ENCODE peak calls at places on chromosome 12, in eight cellular contexts. M, H, Q, X, D, J, G and U are unnamed samples.

GRCh38 chr12:113940357-113940756 is 25.8 kb downstream of the RBM19 start:
- DNase-seq in M (no peak), H (no peak), Q (no peak), X (no peak), D (no peak), J (no peak), G (no peak), U (no peak)

GRCh38 chr12:47881826-47882427 is 22.9 kb downstream of the VDR start:
- DNase-seq in M (peak), H (no peak), Q (peak), X (no peak), D (peak), J (no peak), G (no peak), U (no peak)

GRCh38 chr12:43795716-43796282 is 10.3 kb downstream of the TWF1 start:
- DNase-seq in M (peak), H (no peak), Q (no peak), X (no peak), D (no peak), J (no peak), G (no peak), U (no peak)

GRCh38 chr12:74890237-74890599 is 319.4 kb downstream of the KCNC2 start:
- DNase-seq in M (peak), H (no peak), Q (peak), X (no peak), D (peak), J (peak), G (peak), U (peak)

GRCh38 chr12:45232771-45233372 is 17.0 kb downstream of the ANO6 start:
- DNase-seq in M (peak), H (no peak), Q (peak), X (no peak), D (peak), J (peak), G (no peak), U (no peak)

GRCh38 chr12:72836184-72836583 is 564.0 kb downstream of the TRHDE start:
- DNase-seq in M (no peak), H (no peak), Q (no peak), X (no peak), D (no peak), J (no peak), G (no peak), U (no peak)

GRCh38 chr12:4269279-4269991 is 4.1 kb upstream of the CCND2 start:
- DNase-seq in M (peak), H (peak), Q (no peak), X (peak), D (peak), J (peak), G (peak), U (peak)

GRCh38 chr12:3797649-3798048 is 44.7 kb upstream of the CRACR2A start:
- DNase-seq in M (no peak), H (no peak), Q (no peak), X (no peak), D (peak), J (no peak), G (no peak), U (no peak)

GRCh38 chr12:55728932-55729591 is at the start of gene CD63:
- DNase-seq in M (peak), H (peak), Q (no peak), X (peak), D (peak), J (peak), G (peak), U (peak)

GRCh38 chr12:75641031-75641780 is 129.8 kb upstream of the KRR1 start:
- DNase-seq in M (peak), H (no peak), Q (peak), X (no peak), D (peak), J (peak), G (peak), U (peak)

GRCh38 chr12:117790198-117790597 is 178.6 kb downstream of the KSR2 start:
- DNase-seq in M (no peak), H (no peak), Q (no peak), X (no peak), D (no peak), J (no peak), G (no peak), U (no peak)

GRCh38 chr12:4111010-4111409 is 162.6 kb upstream of the CCND2 start:
- DNase-seq in M (no peak), H (no peak), Q (no peak), X (no peak), D (no peak), J (no peak), G (no peak), U (no peak)

GRCh38 chr12:104699489-104700194 is 242.9 kb downstream of the CHST11 start:
- DNase-seq in M (no peak), H (no peak), Q (no peak), X (no peak), D (peak), J (peak), G (peak), U (peak)

GRCh38 chr12:2812290-2813213 is at the start of gene ITFG2:
- DNase-seq in M (peak), H (peak), Q (peak), X (peak), D (peak), J (peak), G (peak), U (peak)

GRCh38 chr12:29334911-29335310 is 46.1 kb downstream of the ERGIC2 start:
- DNase-seq in M (no peak), H (no peak), Q (no peak), X (no peak), D (peak), J (no peak), G (no peak), U (no peak)

GRCh38 chr12:40921563-40922163 is 229.4 kb downstream of the CNTN1 start:
- DNase-seq in M (peak), H (no peak), Q (no peak), X (no peak), D (peak), J (no peak), G (no peak), U (no peak)

GRCh38 chr12:117053597-117054201 is 45.5 kb downstream of the TESC start:
- DNase-seq in M (no peak), H (no peak), Q (no peak), X (no peak), D (no peak), J (no peak), G (no peak), U (no peak)

GRCh38 chr12:38903596-38903995 is 1.8 kb downstream of the CPNE8 start:
- DNase-seq in M (no peak), H (no peak), Q (no peak), X (no peak), D (no peak), J (no peak), G (no peak), U (no peak)

GRCh38 chr12:64252708-64253107 is 30.6 kb upstream of the KICS2 start:
- DNase-seq in M (peak), H (no peak), Q (peak), X (no peak), D (peak), J (no peak), G (no peak), U (no peak)

GRCh38 chr12:48903982-48904411 is 21.3 kb downstream of the FKBP11 start:
- DNase-seq in M (peak), H (peak), Q (no peak), X (peak), D (peak), J (peak), G (peak), U (peak)

GRCh38 chr12:44488180-44488579 is 387.9 kb downstream of the NELL2 start:
- DNase-seq in M (no peak), H (no peak), Q (no peak), X (no peak), D (no peak), J (no peak), G (no peak), U (no peak)

GRCh38 chr12:67921286-67921685 is 68.0 kb upstream of the IFNG-AS1 start:
- DNase-seq in M (no peak), H (no peak), Q (no peak), X (no peak), D (peak), J (no peak), G (no peak), U (no peak)

GRCh38 chr12:26520154-26520553 is 312.8 kb downstream of the ITPR2 start:
- DNase-seq in M (no peak), H (peak), Q (no peak), X (no peak), D (peak), J (no peak), G (no peak), U (no peak)

GRCh38 chr12:5428332-5429221 is 3.3 kb upstream of the NTF3 start:
- DNase-seq in M (peak), H (peak), Q (no peak), X (no peak), D (peak), J (no peak), G (no peak), U (peak)

DNA sequence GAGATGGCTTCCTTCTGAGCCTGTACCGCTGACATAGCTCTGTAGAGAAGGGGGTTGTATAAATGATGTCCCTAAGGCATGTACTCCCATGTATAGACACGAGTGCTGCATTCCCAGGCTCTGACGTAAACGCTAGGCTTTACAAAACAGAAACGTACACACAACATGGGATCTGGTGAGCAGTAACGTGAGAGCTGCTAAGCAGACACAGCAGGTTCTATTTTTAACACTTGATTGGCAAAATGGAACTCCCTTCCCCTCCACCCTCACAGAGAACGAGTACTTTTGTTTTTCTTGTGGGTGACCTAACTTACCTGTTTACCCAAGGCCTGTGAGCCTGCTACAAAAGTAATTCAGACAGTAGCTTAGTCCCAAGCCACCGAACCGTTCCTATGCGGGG is 36.0 kb downstream of the ACADS start:
- DNase-seq in M (peak), H (no peak), Q (no peak), X (no peak), D (peak), J (no peak), G (no peak), U (no peak)
- TF ChIP-seq CTCF in M (no peak), H (no peak), Q (no peak), X (no peak), D (no peak), J (no peak), G (no peak), U (no peak)

DNA sequence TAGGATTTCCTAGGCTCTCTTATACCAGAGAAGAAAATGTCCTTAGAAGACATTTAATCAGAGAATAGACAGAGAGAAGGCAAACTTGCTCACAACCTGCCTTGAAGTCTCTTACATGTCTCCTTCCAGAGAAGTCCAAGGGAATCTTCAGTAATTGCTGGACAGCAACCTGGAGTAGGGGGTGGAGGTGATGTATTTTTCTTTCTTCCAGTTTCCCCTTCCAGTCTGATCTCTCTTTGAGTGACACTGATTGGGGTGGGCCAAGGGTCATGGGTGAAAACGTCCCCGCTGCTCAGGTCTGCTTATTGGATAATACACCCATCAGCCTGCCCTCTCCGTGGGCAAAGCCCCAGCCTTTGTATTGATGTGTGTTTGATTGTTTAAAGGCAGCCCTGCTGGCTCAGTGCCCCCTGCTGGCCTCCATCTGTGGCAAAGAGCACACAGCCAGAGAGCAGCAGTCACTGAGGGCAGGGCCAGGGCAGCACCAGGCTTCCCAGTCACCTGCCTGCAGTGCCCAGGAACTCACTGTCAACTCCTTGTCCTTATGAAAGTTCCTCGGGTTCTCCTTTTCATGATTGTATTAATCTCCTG is 35.7 kb upstream of the ATP2A2 start:
- DNase-seq in M (no peak), H (peak), Q (no peak), X (peak), D (peak), J (peak), G (peak), U (peak)
- TF ChIP-seq CTCF in M (peak), H (no peak), Q (peak), X (no peak), D (peak), J (peak), G (peak), U (peak)

GRCh38 chr12:93009533-93009932 is 80.4 kb upstream of the EEA1 start:
- DNase-seq in M (no peak), H (no peak), Q (no peak), X (no peak), D (no peak), J (peak), G (peak), U (peak)

GRCh38 chr12:93008044-93008778 is 79.1 kb upstream of the EEA1 start:
- DNase-seq in M (no peak), H (no peak), Q (no peak), X (no peak), D (no peak), J (peak), G (peak), U (peak)

GRCh38 chr12:93005928-93006654 is 77.0 kb upstream of the EEA1 start:
- DNase-seq in M (no peak), H (no peak), Q (no peak), X (no peak), D (no peak), J (no peak), G (no peak), U (no peak)

GRCh38 chr12:93006655-93007208 is 77.6 kb upstream of the EEA1 start:
- DNase-seq in M (no peak), H (no peak), Q (no peak), X (no peak), D (no peak), J (no peak), G (no peak), U (no peak)

GRCh38 chr12:93007539-93007938 is 78.4 kb upstream of the EEA1 start:
- DNase-seq in M (no peak), H (no peak), Q (no peak), X (no peak), D (no peak), J (no peak), G (no peak), U (no peak)
- TF ChIP-seq CTCF in M (no peak), H (no peak), Q (no peak), X (no peak), D (no peak), J (no peak), G (no peak), U (no peak)

GRCh38 chr12:31008961-31009840 is 64.5 kb upstream of the DDX11 start:
- DNase-seq in M (no peak), H (no peak), Q (no peak), X (no peak), D (no peak), J (no peak), G (no peak), U (no peak)

GRCh38 chr12:31009976-31010375 is 63.7 kb upstream of the DDX11 start:
- DNase-seq in M (no peak), H (no peak), Q (no peak), X (no peak), D (no peak), J (no peak), G (no peak), U (no peak)

GRCh38 chr12:31015215-31015614 is 58.4 kb upstream of the DDX11 start:
- DNase-seq in M (no peak), H (no peak), Q (no peak), X (no peak), D (no peak), J (no peak), G (no peak), U (no peak)

GRCh38 chr12:31011336-31011735 is 62.3 kb upstream of the DDX11 start:
- DNase-seq in M (no peak), H (no peak), Q (no peak), X (no peak), D (no peak), J (no peak), G (no peak), U (no peak)

GRCh38 chr12:31011746-31012567 is 61.7 kb upstream of the DDX11 start:
- DNase-seq in M (no peak), H (no peak), Q (no peak), X (no peak), D (no peak), J (no peak), G (no peak), U (no peak)
- TF ChIP-seq CTCF in M (peak), H (no peak), Q (peak), X (no peak), D (no peak), J (peak), G (peak), U (peak)

GRCh38 chr12:59672273-59672672 is 76.4 kb downstream of the SLC16A7 start:
- DNase-seq in M (no peak), H (no peak), Q (no peak), X (no peak), D (no peak), J (no peak), G (no peak), U (no peak)
- TF ChIP-seq CTCF in M (no peak), H (no peak), Q (no peak), X (no peak), D (no peak), J (no peak), G (no peak), U (no peak)

GRCh38 chr12:88578821-88579518 is 1.3 kb downstream of the KITLG start:
- DNase-seq in M (peak), H (peak), Q (no peak), X (no peak), D (peak), J (no peak), G (peak), U (no peak)

GRCh38 chr12:88577537-88577936 is 2.7 kb downstream of the KITLG start:
- DNase-seq in M (peak), H (no peak), Q (no peak), X (no peak), D (peak), J (no peak), G (no peak), U (no peak)

GRCh38 chr12:88578274-88578673 is 2.0 kb downstream of the KITLG start:
- DNase-seq in M (peak), H (no peak), Q (no peak), X (no peak), D (peak), J (no peak), G (no peak), U (no peak)

GRCh38 chr12:88579572-88579940 is 715 bp downstream of the KITLG start:
- DNase-seq in M (peak), H (peak), Q (no peak), X (no peak), D (peak), J (peak), G (peak), U (peak)

GRCh38 chr12:88579941-88580871 is at the start of gene KITLG:
- DNase-seq in M (peak), H (peak), Q (no peak), X (no peak), D (peak), J (peak), G (peak), U (peak)
- TF ChIP-seq CTCF in M (peak), H (no peak), Q (peak), X (no peak), D (peak), J (peak), G (no peak), U (no peak)

GRCh38 chr12:70365648-70366518 is at the start of gene KCNMB4:
- DNase-seq in M (peak), H (peak), Q (no peak), X (peak), D (peak), J (peak), G (peak), U (peak)
- TF ChIP-seq CTCF in M (no peak), H (no peak), Q (no peak), X (no peak), D (no peak), J (no peak), G (no peak), U (no peak)

DNA sequence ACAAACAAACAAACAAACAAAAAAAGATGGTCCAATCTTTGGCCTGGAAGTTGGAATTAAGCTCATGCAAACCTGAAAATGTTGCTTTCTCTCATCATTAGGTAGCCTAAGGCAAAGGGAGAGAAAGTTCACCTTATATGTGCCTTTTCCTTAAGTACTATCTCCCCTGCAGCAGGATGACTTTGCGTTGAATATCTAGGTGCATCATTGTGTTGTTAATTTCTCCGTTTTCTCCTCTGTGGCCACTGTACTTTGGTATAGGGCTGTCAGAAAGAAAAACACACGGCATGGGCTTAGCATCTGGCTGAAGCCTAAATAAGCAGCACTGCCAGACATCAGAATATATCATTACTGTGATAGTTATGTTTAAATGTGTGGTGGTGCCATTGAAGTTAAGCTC is 345.5 kb downstream of the BCAT1 start:
- DNase-seq in M (no peak), H (no peak), Q (no peak), X (no peak), D (no peak), J (no peak), G (no peak), U (no peak)
- TF ChIP-seq CTCF in M (no peak), H (no peak), Q (no peak), X (no peak), D (no peak), J (no peak), G (no peak), U (no peak)

DNA sequence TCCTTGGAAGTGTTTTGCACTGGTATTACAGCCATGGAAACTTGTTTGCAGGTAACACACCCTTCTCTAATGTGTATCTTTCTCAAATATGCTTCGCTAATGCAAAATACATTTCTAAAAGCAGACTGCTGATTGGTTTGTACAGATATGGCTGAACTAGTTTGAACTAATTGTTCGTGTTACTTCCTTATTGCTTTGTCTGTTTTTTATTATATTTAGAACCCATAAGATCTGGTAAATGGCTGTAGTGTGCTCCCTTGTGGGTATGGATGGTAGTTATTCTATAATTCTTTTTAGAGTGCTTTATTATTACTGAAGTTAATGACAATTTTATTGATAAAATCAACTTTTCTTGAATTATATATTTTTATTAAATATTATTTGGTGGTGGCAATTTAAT is 53.0 kb downstream of the ATF7IP start:
- DNase-seq in M (peak), H (no peak), Q (no peak), X (no peak), D (peak), J (no peak), G (no peak), U (no peak)
- TF ChIP-seq CTCF in M (peak), H (peak), Q (peak), X (no peak), D (no peak), J (no peak), G (no peak), U (no peak)